ENCODE peak calls at places on chromosomes 7 and 10, in four cellular contexts. V is epithelial cell of esophagus, G is suprapubic skin, O is pancreas. L is an unnamed sample.

GRCh38 chr10:109721401-109722028 is 201.8 kb downstream of the XPNPEP1 start:
- DNase-seq in O (no peak), G (no peak), V (no peak), L (no peak)

GRCh38 chr10:130407052-130407451 is 270.9 kb downstream of the GLRX3 start:
- DNase-seq in O (no peak), V (no peak), G (no peak), L (no peak)

GRCh38 chr7:144256112-144256511 is 8.5 kb downstream of the OR2A7 start:
- DNase-seq in G (no peak), V (peak), O (no peak), L (no peak)

GRCh38 chr7:74185636-74186035 is 11.5 kb downstream of the EIF4H start:
- DNase-seq in V (no peak), O (no peak), G (no peak), L (no peak)

GRCh38 chr10:48509061-48509772 is 95.7 kb downstream of the ARHGAP22 start:
- DNase-seq in G (no peak), O (no peak), V (no peak), L (no peak)

GRCh38 chr10:43369921-43370320 is 1.5 kb upstream of the FXYD4 start:
- DNase-seq in G (no peak), V (no peak), O (no peak), L (no peak)

GRCh38 chr10:50594012-50594411 is 29.7 kb downstream of the SGMS1 start:
- DNase-seq in V (peak), O (no peak), G (no peak), L (no peak)

GRCh38 chr7:112752576-112752975 is 37.6 kb downstream of the TMEM168 start:
- DNase-seq in V (no peak), O (no peak), G (no peak), L (no peak)

GRCh38 chr10:64076322-64076940 is 555.2 kb downstream of the REEP3 start:
- DNase-seq in G (no peak), V (no peak), O (no peak), L (no peak)

GRCh38 chr10:30529373-30529998 is 95.5 kb downstream of the MAP3K8 start:
- DNase-seq in V (no peak), G (peak), O (no peak), L (peak)

GRCh38 chr7:151875862-151876111 is 1.1 kb downstream of the PRKAG2 start:
- DNase-seq in G (no peak), V (peak), O (no peak), L (no peak)

GRCh38 chr10:12868229-12868628 is 133.3 kb downstream of the CCDC3 start:
- DNase-seq in G (no peak), V (no peak), O (no peak), L (no peak)

GRCh38 chr10:25561761-25562160 is 372.3 kb upstream of the MYO3A start:
- DNase-seq in G (no peak), V (no peak), O (no peak), L (peak)

GRCh38 chr7:17357952-17358351 is 59.5 kb downstream of the AHR start:
- DNase-seq in G (no peak), V (no peak), O (no peak), L (no peak)

GRCh38 chr7:70571403-70571911 is 560.5 kb upstream of the GALNT17 start:
- DNase-seq in V (peak), G (no peak), O (no peak), L (no peak)

DNA sequence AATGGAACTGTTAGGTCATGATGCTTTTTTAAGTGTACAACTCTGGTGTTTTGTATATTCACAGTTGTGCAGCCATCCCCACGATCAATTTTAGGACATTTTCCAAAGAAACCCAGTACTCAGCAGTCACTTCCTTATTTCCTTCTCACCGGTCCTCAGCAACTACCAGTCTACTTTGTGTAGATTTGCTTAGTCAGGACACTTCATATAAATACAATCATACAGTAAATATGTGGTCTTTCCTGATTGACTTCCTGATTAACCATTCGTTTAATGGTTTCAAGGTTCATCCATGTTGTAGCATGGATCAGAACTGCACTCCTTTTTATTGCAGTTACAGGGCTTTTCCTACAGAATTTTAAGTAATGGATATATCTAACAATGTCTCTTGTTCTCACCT is 14.4 kb downstream of the SGPL1 start:
- DNase-seq in G (no peak), O (no peak), V (peak), L (no peak)
- H3K4me3 ChIP-seq in G (no peak), O (no peak), V (no peak), L (no peak)

DNA sequence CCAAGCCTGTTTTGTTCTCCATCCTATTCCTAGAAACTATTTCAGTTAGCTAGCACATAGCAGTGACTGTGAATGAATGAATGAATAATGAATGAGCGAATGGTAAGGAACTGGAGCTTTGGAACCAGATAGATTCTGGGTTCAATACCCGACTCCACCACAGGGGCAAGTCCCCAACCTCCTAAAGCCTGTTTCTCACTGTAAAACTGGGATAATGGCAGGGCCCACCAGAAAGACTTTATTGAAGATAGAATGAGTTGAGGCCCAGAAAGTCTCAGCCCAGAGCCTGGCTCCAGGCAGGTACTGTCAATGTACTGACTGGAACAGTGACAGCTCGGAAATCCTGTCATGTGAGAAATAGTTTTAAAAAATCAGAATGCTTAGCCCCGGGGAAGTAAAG is 1.1 kb upstream of the CDH23 start:
- DNase-seq in G (no peak), V (no peak), O (no peak), L (no peak)
- TF ChIP-seq CTCF in G (no peak), V (peak), O (no peak), L (no peak)

GRCh38 chr7:50312176-50312575 is 7.7 kb downstream of the IKZF1 start:
- DNase-seq in V (no peak), O (no peak), G (no peak), L (no peak)

GRCh38 chr7:50309736-50310135 is 5.2 kb downstream of the IKZF1 start:
- DNase-seq in O (no peak), G (no peak), V (no peak), L (no peak)

GRCh38 chr7:50309130-50309478 is 4.6 kb downstream of the IKZF1 start:
- DNase-seq in G (no peak), O (no peak), V (no peak), L (no peak)

GRCh38 chr7:50308301-50309129 is 4.0 kb downstream of the IKZF1 start:
- DNase-seq in O (no peak), V (no peak), G (no peak), L (no peak)

GRCh38 chr7:50310361-50310760 is 5.8 kb downstream of the IKZF1 start:
- DNase-seq in O (no peak), V (no peak), G (no peak), L (no peak)
- H3K4me3 ChIP-seq in O (no peak), V (no peak), G (no peak), L (no peak)

GRCh38 chr10:52387744-52388143 is 73.7 kb downstream of the DKK1 start:
- DNase-seq in O (no peak), G (no peak), V (peak), L (no peak)

GRCh38 chr10:52391927-52392602 is 78.0 kb downstream of the DKK1 start:
- DNase-seq in G (no peak), V (peak), O (no peak), L (no peak)

GRCh38 chr10:52394246-52394645 is 80.2 kb downstream of the DKK1 start:
- DNase-seq in G (no peak), V (no peak), O (no peak), L (no peak)

DNA sequence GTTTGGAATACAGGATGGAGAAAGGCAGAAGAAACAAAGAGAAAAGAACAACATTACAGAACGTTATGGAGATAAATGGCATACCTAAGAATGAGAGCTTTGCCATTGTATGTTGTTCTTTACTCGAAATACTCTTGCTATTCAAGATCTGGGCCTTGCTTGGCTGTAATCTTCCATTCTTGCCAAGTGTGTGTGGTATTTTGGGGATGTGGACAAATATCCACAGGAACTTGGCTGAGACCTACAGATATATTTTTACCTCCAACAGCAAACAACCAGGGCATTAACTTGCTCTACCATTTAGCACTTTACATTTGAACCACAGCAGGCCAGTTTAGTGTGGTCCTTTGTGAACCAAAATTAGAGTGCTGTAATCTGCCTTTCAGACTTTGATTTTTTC is 76.3 kb downstream of the DKK1 start:
- DNase-seq in V (no peak), G (no peak), O (no peak), L (no peak)
- TF ChIP-seq CTCF in V (no peak), G (no peak), O (no peak), L (no peak)

DNA sequence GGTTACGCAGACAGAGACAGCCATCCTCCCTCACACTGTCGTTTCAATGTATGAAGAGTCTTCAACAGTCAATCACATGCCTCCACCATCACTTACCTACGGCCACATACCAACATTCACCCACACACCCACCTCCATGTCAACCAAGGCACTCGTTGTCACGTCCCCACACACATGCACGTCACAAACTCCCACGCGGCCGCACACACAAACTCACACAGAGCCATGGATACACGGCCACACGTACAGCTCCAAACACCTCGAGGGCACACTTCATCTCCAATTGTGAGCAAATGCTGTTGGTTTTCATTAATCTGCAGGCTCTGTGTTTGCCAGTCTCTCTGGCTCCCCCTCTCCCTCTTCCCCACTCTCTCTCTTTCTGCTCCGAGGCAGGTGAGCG is 54.0 kb upstream of the SLF2 start:
- DNase-seq in O (no peak), V (no peak), G (no peak), L (peak)
- H3K4me3 ChIP-seq in O (no peak), V (no peak), G (no peak), L (no peak)

GRCh38 chr7:821688-822087 is 10.6 kb upstream of the SUN1 start:
- DNase-seq in O (no peak), V (no peak), G (no peak), L (no peak)
- TF ChIP-seq CTCF in O (no peak), V (peak), G (peak), L (no peak)

GRCh38 chr7:11193888-11194287 is 220.2 kb downstream of the PHF14 start:
- DNase-seq in V (no peak), G (no peak), O (no peak), L (no peak)
- H3K4me3 ChIP-seq in V (no peak), G (peak), O (no peak), L (peak)

GRCh38 chr7:106779877-106780276 is 85.2 kb upstream of the PIK3CG start:
- DNase-seq in G (no peak), O (peak), V (peak), L (no peak)
- TF ChIP-seq CTCF in G (no peak), O (no peak), V (no peak), L (no peak)

DNA sequence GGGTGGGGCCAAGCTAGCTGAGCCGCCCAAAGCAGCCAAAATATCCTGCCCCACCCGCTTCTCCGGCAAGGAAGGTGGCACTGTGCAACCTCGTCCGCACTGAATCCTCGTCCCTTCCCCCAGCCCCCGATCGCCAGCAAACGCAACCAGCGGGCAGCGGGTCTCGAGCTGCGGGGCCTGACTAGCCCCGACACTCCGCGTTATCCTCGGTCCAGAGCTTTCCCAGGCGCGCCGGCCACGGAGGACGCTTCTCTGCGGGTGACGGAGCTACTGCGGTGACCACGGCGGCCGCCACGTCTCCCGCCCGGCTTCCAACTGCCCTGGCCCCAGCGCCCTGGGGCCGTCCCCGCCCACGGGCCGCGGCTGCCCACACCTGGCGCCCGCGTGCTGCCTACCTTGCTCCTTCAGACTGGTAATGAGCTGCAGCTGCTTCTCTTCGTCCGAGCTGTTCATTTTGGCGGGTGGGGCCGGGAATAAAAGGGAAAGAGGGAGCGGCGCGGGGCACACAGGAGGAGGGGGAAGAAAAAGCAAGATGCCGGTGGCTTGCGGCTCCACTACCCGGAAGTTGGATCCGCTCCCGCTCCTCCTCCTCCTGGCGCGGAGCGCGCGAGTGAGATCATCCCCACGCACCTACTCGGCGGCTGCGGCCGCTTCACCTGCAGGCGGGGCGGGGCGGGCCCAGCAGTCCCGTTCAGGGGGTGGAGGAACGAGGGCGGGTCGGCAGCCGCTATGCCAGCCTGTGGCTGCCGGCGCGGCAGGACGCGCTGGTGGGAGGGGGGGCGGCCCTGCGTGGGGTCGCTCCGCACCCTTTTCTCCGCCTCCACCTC is at the start of gene SHTN1:
- DNase-seq in O (peak), V (peak), G (peak), L (peak)
- H3K4me3 ChIP-seq in O (peak), V (peak), G (peak), L (peak)